ENCODE peak calls at places on chromosomes 7 and 10, in six cellular contexts. One of them, this sample, is unnamed.

GRCh38 chr7:5495581-5496375 is 72.1 kb upstream of the TNRC18 start:
- DNase-seq in HepG2: no peak
- DNase-seq in GM12892: no peak
- DNase-seq in GM12878: no peak
- DNase-seq in H1: no peak
- DNase-seq in K562: no peak
- DNase-seq in this sample: no peak

GRCh38 chr10:23512355-23513058 is 73.6 kb downstream of the OTUD1 start:
- DNase-seq in GM12878: no peak
- DNase-seq in GM12892: no peak
- DNase-seq in K562: peak
- DNase-seq in H1: no peak
- DNase-seq in HepG2: peak
- DNase-seq in this sample: no peak

GRCh38 chr7:120079704-120080103 is 193.3 kb upstream of the KCND2 start:
- DNase-seq in H1: no peak
- DNase-seq in GM12892: no peak
- DNase-seq in K562: no peak
- DNase-seq in HepG2: no peak
- DNase-seq in GM12878: no peak
- DNase-seq in this sample: no peak

GRCh38 chr10:125283831-125284614 is 123.7 kb upstream of the CTBP2 start:
- DNase-seq in K562: no peak
- DNase-seq in GM12892: no peak
- DNase-seq in GM12878: no peak
- DNase-seq in H1: no peak
- DNase-seq in HepG2: no peak
- DNase-seq in this sample: no peak

GRCh38 chr7:66283003-66283920 is 78.1 kb downstream of the TPST1 start:
- DNase-seq in H1: no peak
- DNase-seq in HepG2: no peak
- DNase-seq in GM12878: no peak
- DNase-seq in GM12892: no peak
- DNase-seq in K562: no peak
- DNase-seq in this sample: no peak

GRCh38 chr7:74627699-74628411 is 29.7 kb upstream of the GTF2I start:
- DNase-seq in K562: no peak
- DNase-seq in H1: no peak
- DNase-seq in GM12892: no peak
- DNase-seq in HepG2: peak
- DNase-seq in GM12878: no peak
- DNase-seq in this sample: no peak

GRCh38 chr7:78151229-78151628 is 352.7 kb downstream of the PHTF2 start:
- DNase-seq in GM12878: no peak
- DNase-seq in GM12892: no peak
- DNase-seq in K562: no peak
- DNase-seq in HepG2: no peak
- DNase-seq in H1: no peak
- DNase-seq in this sample: no peak

GRCh38 chr7:109984726-109985125 is 1106.2 kb upstream of the LRRN3 start:
- DNase-seq in H1: no peak
- DNase-seq in HepG2: no peak
- DNase-seq in K562: no peak
- DNase-seq in GM12878: no peak
- DNase-seq in GM12892: no peak
- DNase-seq in this sample: no peak

GRCh38 chr7:87231715-87232114 is 12.2 kb upstream of the TMEM243 start:
- DNase-seq in H1: no peak
- DNase-seq in GM12892: no peak
- DNase-seq in GM12878: no peak
- DNase-seq in K562: no peak
- DNase-seq in HepG2: no peak
- DNase-seq in this sample: no peak

GRCh38 chr7:101833799-101834198 is 16.4 kb downstream of the CUX1 start:
- DNase-seq in GM12878: no peak
- DNase-seq in K562: no peak
- DNase-seq in H1: no peak
- DNase-seq in GM12892: no peak
- DNase-seq in HepG2: no peak
- DNase-seq in this sample: no peak

GRCh38 chr10:49135575-49136313 is 1.9 kb upstream of the FAM170B start:
- DNase-seq in GM12892: no peak
- DNase-seq in K562: no peak
- DNase-seq in H1: no peak
- DNase-seq in HepG2: no peak
- DNase-seq in GM12878: no peak
- DNase-seq in this sample: no peak
- TF ChIP-seq TAF1 in GM12892: no peak
- TF ChIP-seq TAF1 in K562: no peak
- TF ChIP-seq TAF1 in H1: no peak
- TF ChIP-seq TAF1 in HepG2: no peak
- TF ChIP-seq TAF1 in GM12878: no peak
- TF ChIP-seq TAF1 in this sample: no peak

DNA sequence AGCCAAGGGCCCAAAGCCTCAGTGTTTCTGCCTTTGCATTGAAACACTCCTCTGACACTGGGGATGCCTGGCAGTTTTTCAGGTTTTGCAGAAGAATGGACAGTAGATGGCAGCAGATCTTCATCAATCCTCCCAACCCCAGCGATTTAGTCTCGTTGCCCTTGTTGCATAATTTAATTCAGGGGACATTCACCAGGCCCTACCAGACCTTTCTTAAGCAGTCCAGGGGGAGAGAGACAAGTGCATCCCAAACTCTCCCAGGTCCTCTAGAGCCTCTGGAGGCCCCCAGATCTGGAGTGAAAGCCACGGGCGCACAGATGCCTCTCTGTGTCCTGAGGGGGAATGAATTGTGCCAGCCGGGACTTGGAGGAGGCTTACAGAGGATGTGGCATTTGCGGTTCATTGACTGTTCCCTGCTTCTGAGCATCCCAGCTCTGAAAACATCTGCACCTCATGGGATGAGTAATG is 29.6 kb downstream of the MINDY4 start:
- DNase-seq in GM12892: peak
- DNase-seq in HepG2: peak
- DNase-seq in H1: peak
- DNase-seq in GM12878: peak
- DNase-seq in K562: peak
- DNase-seq in this sample: peak
- TF ChIP-seq POLR2AphosphoS5 in GM12892: no peak
- TF ChIP-seq POLR2AphosphoS5 in HepG2: no peak
- TF ChIP-seq POLR2AphosphoS5 in H1: no peak
- TF ChIP-seq POLR2AphosphoS5 in GM12878: no peak
- TF ChIP-seq POLR2AphosphoS5 in K562: no peak
- TF ChIP-seq POLR2AphosphoS5 in this sample: no peak

DNA sequence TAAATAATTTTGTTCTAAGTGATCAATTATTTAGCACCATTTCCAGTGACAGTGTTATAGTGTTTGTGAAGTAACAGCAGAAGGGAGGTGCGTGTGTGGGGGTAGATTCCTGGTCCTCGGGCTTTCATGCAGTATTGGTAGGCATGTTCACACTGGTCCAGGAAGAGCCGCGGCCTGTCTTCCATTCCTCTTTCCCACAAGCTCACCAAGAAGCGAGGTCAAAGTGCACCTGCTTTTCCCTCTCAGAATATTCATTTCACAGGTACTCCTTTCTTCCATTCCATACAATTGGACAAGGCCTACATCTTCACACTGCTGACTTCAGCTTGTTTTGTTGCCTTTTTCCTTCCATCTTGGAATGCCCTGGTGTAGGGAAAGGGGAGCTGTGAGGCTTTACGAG is 151.8 kb upstream of the CELF2 start:
- DNase-seq in GM12892: no peak
- DNase-seq in K562: no peak
- DNase-seq in HepG2: no peak
- DNase-seq in H1: no peak
- DNase-seq in GM12878: no peak
- DNase-seq in this sample: no peak
- TF ChIP-seq POLR2A in GM12892: no peak
- TF ChIP-seq POLR2A in K562: no peak
- TF ChIP-seq POLR2A in HepG2: no peak
- TF ChIP-seq POLR2A in H1: no peak
- TF ChIP-seq POLR2A in GM12878: no peak
- TF ChIP-seq POLR2A in this sample: no peak

DNA sequence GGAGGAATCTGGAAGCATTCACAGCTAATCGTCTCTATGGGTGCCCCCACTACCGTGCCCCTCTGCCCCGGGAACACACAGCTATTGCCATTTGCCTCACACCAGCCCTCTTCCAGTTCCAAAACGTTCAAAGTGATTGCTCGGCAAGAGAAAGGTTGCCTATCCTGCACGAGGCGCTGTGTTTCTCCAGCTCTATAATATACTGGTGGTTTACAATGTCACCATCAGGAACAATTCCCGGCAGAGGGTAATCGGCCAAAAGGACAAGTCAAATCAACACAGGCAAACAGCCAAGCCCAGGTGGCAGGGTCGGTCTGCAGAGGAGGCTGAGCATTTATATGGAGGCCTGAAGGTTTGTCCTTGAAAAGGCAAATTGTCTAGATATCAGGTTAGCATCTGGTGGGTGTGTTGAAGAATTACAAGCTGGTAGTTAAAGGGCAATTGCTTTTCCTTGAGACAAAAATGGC is 29.2 kb upstream of the TNS3 start:
- DNase-seq in GM12892: no peak
- DNase-seq in HepG2: peak
- DNase-seq in K562: no peak
- DNase-seq in GM12878: no peak
- DNase-seq in H1: no peak
- DNase-seq in this sample: no peak
- TF ChIP-seq TAF1 in GM12892: no peak
- TF ChIP-seq TAF1 in HepG2: no peak
- TF ChIP-seq TAF1 in K562: no peak
- TF ChIP-seq TAF1 in GM12878: no peak
- TF ChIP-seq TAF1 in H1: no peak
- TF ChIP-seq TAF1 in this sample: no peak

GRCh38 chr10:68067508-68067907 is 7.6 kb downstream of the HERC4 start:
- DNase-seq in HepG2: no peak
- DNase-seq in K562: no peak
- DNase-seq in GM12892: no peak
- DNase-seq in GM12878: no peak
- DNase-seq in H1: no peak
- DNase-seq in this sample: no peak

GRCh38 chr10:68067029-68067428 is 8.1 kb downstream of the HERC4 start:
- DNase-seq in H1: no peak
- DNase-seq in GM12878: no peak
- DNase-seq in HepG2: no peak
- DNase-seq in K562: no peak
- DNase-seq in GM12892: no peak
- DNase-seq in this sample: no peak
- TF ChIP-seq POLR2AphosphoS5 in H1: no peak
- TF ChIP-seq POLR2AphosphoS5 in GM12878: no peak
- TF ChIP-seq POLR2AphosphoS5 in HepG2: no peak
- TF ChIP-seq POLR2AphosphoS5 in K562: no peak
- TF ChIP-seq POLR2AphosphoS5 in GM12892: no peak
- TF ChIP-seq POLR2AphosphoS5 in this sample: no peak

This sample was measured in GM12891.